ENCODE peak calls at places on chromosomes 12 and 14, in seven cellular contexts. V is renal cortical epithelial cell; A is pulmonary artery endothelial cell; M is CD8-positive, alpha-beta T cell; K is MM.1S; F is GM18507; E is GM04504. S is an unnamed sample.

GRCh38 chr12:107992870-107993451 is 136.1 kb upstream of the WSCD2 start:
- DNase-seq in K (peak), M (no peak), V (peak), E (peak), A (peak), F (no peak), S (no peak)

GRCh38 chr12:124413915-124414314 is 119.0 kb downstream of the RFLNA start:
- DNase-seq in K (no peak), V (no peak), E (no peak), M (no peak), A (no peak), F (no peak), S (no peak)

GRCh38 chr14:36505892-36506731 is 13.9 kb downstream of the NKX2-1 start:
- DNase-seq in M (no peak), A (no peak), V (no peak), K (no peak), E (no peak), F (no peak), S (no peak)

GRCh38 chr12:53764630-53765029 is 12.9 kb upstream of the CISTR start:
- DNase-seq in A (no peak), F (no peak), E (no peak), K (no peak), V (no peak), M (no peak), S (no peak)

GRCh38 chr12:133038310-133038709 is 1.0 kb downstream of the ZNF84 start:
- DNase-seq in K (no peak), A (no peak), M (no peak), F (no peak), V (no peak), E (no peak), S (no peak)

GRCh38 chr12:55843431-55843830 is 695 bp upstream of the MMP19 start:
- DNase-seq in F (no peak), A (no peak), V (no peak), K (no peak), M (no peak), E (no peak), S (no peak)

GRCh38 chr12:78316656-78317055 is 486.0 kb downstream of the NAV3 start:
- DNase-seq in K (no peak), E (no peak), V (no peak), F (no peak), A (no peak), M (no peak), S (no peak)

GRCh38 chr12:113090740-113091139 is 34.2 kb downstream of the DTX1 start:
- DNase-seq in E (no peak), K (no peak), V (no peak), A (no peak), F (no peak), M (no peak), S (no peak)

GRCh38 chr14:35223927-35224326 is 68.3 kb upstream of the PSMA6 start:
- DNase-seq in E (no peak), M (no peak), K (no peak), V (no peak), A (no peak), F (no peak), S (no peak)

GRCh38 chr14:93317836-93318807 is 14.7 kb downstream of the BTBD7 start:
- DNase-seq in E (no peak), A (peak), V (peak), K (no peak), F (no peak), M (no peak), S (peak)

GRCh38 chr12:82593901-82594396 is 92.8 kb upstream of the TMTC2 start:
- DNase-seq in E (no peak), M (no peak), F (peak), V (peak), A (no peak), K (no peak), S (no peak)

GRCh38 chr12:15152456-15152855 is 68.8 kb downstream of the RERG start:
- DNase-seq in K (no peak), V (peak), E (no peak), M (no peak), A (no peak), F (no peak), S (no peak)

GRCh38 chr12:95547522-95548055 is 3.7 kb downstream of the USP44 start:
- DNase-seq in A (no peak), K (no peak), F (no peak), M (no peak), V (peak), E (peak), S (no peak)

GRCh38 chr12:53097207-53097563 is 282 bp upstream of the IGFBP6 start:
- DNase-seq in F (no peak), A (no peak), K (no peak), V (no peak), M (no peak), E (peak), S (no peak)

GRCh38 chr12:77019920-77020319 is 45.4 kb downstream of the E2F7 start:
- DNase-seq in E (no peak), F (no peak), V (no peak), K (no peak), A (no peak), M (no peak), S (no peak)

GRCh38 chr12:99259040-99259934 is 388.3 kb upstream of the GARIN6 start:
- DNase-seq in E (no peak), M (no peak), A (no peak), K (no peak), F (no peak), V (no peak), S (no peak)

GRCh38 chr12:113418213-113418879 is 3.8 kb upstream of the SDSL start:
- DNase-seq in E (no peak), A (no peak), V (peak), F (no peak), M (no peak), K (no peak), S (no peak)

GRCh38 chr14:24280797-24281460 is 9.5 kb upstream of the RABGGTA start:
- DNase-seq in M (no peak), V (peak), E (no peak), F (no peak), K (no peak), A (no peak), S (no peak)

GRCh38 chr12:7907009-7907408 is 29.0 kb downstream of the SLC2A3 start:
- DNase-seq in A (no peak), K (no peak), E (peak), F (no peak), V (peak), M (no peak), S (no peak)

GRCh38 chr12:47085815-47086252 is 6.1 kb upstream of the AMIGO2 start:
- DNase-seq in A (peak), E (no peak), M (peak), V (peak), F (no peak), K (peak), S (no peak)

GRCh38 chr14:55508676-55509075 is 68.3 kb upstream of the TBPL2 start:
- DNase-seq in K (no peak), V (no peak), E (no peak), A (no peak), M (no peak), F (no peak), S (no peak)

GRCh38 chr12:59044791-59045190 is 124.5 kb upstream of the LRIG3 start:
- DNase-seq in K (no peak), M (no peak), A (no peak), E (no peak), F (no peak), V (no peak), S (no peak)

GRCh38 chr14:46734287-46734686 is 82.7 kb upstream of the RPL10L start:
- DNase-seq in E (no peak), K (no peak), F (no peak), V (peak), A (no peak), M (no peak), S (no peak)

GRCh38 chr14:65976771-65977170 is 509.4 kb upstream of the CCDC196 start:
- DNase-seq in F (no peak), A (no peak), E (no peak), K (no peak), V (peak), M (no peak), S (no peak)

GRCh38 chr12:49871263-49871561 is 28.3 kb upstream of the BCDIN3D start:
- DNase-seq in A (no peak), F (no peak), E (no peak), M (peak), V (no peak), K (no peak), S (no peak)

GRCh38 chr12:131137836-131138637 is 184.3 kb downstream of the ADGRD1 start:
- DNase-seq in A (no peak), V (peak), K (no peak), E (no peak), F (no peak), M (peak), S (no peak)

GRCh38 chr14:87111741-87112140 is 881.2 kb downstream of the GALC start:
- DNase-seq in F (no peak), E (no peak), M (no peak), K (no peak), V (no peak), A (no peak), S (no peak)

S was measured in T1000.